ENCODE peak calls at places on chromosome 12, in ten cellular contexts. I, G, K, O, P, M, N, T, V and Y are unnamed samples.

GRCh38 chr12:104454997-104455396 is 1.8 kb upstream of the CHST11 start:
- DNase-seq in I (peak; percentile 30), G (peak; percentile 77), K (peak; percentile 33), O (peak; percentile 90), P (no peak), M (peak; percentile 57), N (no peak), T (no peak), V (no peak), Y (peak; percentile 49)

GRCh38 chr12:14071833-14072232 is 90.4 kb upstream of the GRIN2B start:
- DNase-seq in I (no peak), G (no peak), K (no peak), O (no peak), P (no peak), M (no peak), N (no peak), T (no peak), V (no peak), Y (no peak)

GRCh38 chr12:27394676-27395075 is 51.9 kb upstream of the SMCO2 start:
- DNase-seq in I (no peak), G (no peak), K (no peak), O (no peak), P (no peak), M (no peak), N (no peak), T (no peak), V (no peak), Y (no peak)

GRCh38 chr12:24902521-24903304 is 46.2 kb downstream of the BCAT1 start:
- DNase-seq in I (peak; percentile 46), G (peak; percentile 40), K (no peak), O (peak; percentile 40), P (no peak), M (no peak), N (peak; percentile 78), T (no peak), V (no peak), Y (no peak)

GRCh38 chr12:25699454-25699853 is 146.4 kb upstream of the LMNTD1 start:
- DNase-seq in I (peak; percentile 37), G (no peak), K (peak; percentile 45), O (peak; percentile 48), P (no peak), M (no peak), N (no peak), T (no peak), V (no peak), Y (no peak)

GRCh38 chr12:110920324-110920910 is at the start of gene MYL2:
- DNase-seq in I (no peak), G (no peak), K (no peak), O (no peak), P (no peak), M (no peak), N (no peak), T (no peak), V (no peak), Y (no peak)

GRCh38 chr12:45257185-45257585 is 41.3 kb downstream of the ANO6 start:
- DNase-seq in I (no peak), G (no peak), K (no peak), O (no peak), P (no peak), M (no peak), N (no peak), T (no peak), V (peak; percentile 31), Y (no peak)

GRCh38 chr12:5262450-5262849 is 169.5 kb upstream of the NTF3 start:
- DNase-seq in I (peak; percentile 40), G (peak; percentile 81), K (no peak), O (no peak), P (no peak), M (no peak), N (no peak), T (no peak), V (no peak), Y (no peak)

GRCh38 chr12:75087656-75088055 is 122.0 kb downstream of the KCNC2 start:
- DNase-seq in I (no peak), G (no peak), K (no peak), O (no peak), P (no peak), M (peak; percentile 13), N (peak; percentile 2), T (no peak), V (no peak), Y (no peak)

GRCh38 chr12:2064078-2064507 is 11.3 kb downstream of the CACNA1C start:
- DNase-seq in I (no peak), G (peak; percentile 84), K (no peak), O (peak; percentile 69), P (no peak), M (no peak), N (no peak), T (no peak), V (peak; percentile 93), Y (no peak)

GRCh38 chr12:121800694-121801600 is 2.9 kb upstream of the SETD1B start:
- DNase-seq in I (peak; percentile 86), G (peak; percentile 74), K (peak; percentile 53), O (peak; percentile 75), P (no peak), M (no peak), N (peak; percentile 89), T (no peak), V (peak; percentile 42), Y (no peak)

GRCh38 chr12:24904871-24905270 is 44.0 kb downstream of the BCAT1 start:
- DNase-seq in I (no peak), G (no peak), K (no peak), O (no peak), P (no peak), M (no peak), N (peak; percentile 50), T (no peak), V (no peak), Y (no peak)

GRCh38 chr12:68743416-68743815 is 2.6 kb upstream of the SLC35E3 start:
- DNase-seq in I (no peak), G (no peak), K (no peak), O (no peak), P (no peak), M (no peak), N (no peak), T (no peak), V (no peak), Y (no peak)

GRCh38 chr12:18747960-18748359 is 10.0 kb downstream of the CAPZA3 start:
- DNase-seq in I (peak; percentile 83), G (peak; percentile 98), K (peak; percentile 4), O (peak; percentile 65), P (no peak), M (no peak), N (no peak), T (no peak), V (no peak), Y (peak; percentile 49)

DNA sequence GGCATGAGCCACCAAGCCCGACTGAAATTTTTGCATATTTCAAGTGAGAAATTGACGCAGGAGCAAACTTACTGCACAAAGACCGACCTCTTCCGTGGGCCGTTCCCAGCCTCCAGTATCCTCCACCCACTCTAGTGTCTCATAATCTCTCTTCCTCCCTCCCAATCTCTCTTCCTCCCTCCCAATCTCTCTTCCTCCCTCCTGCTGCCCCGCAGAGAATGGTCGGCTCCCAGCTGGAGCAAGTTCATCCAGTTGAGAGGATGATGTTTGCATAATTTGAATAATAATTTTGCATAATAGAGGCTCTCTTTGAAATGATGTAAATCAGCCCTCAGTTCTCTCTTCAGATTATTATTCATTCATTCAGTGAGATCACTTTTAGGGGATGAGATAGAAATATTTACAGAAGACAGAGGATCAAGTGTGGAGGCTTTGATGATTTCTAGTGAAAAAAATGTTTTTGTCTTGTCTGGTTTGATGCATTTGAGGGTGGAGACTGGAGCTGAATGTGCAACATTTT is 125.0 kb downstream of the PTPN11 start:
- DNase-seq in I (no peak), G (no peak), K (no peak), O (no peak), P (no peak), M (no peak), N (no peak), T (no peak), V (no peak), Y (no peak)
- H3K9me3 ChIP-seq in I (no peaks in the 10 kb centered on the region), G (no peaks in the 10 kb centered on the region), K (no peaks in the 10 kb centered on the region), O (no peaks in the 10 kb centered on the region), P (no peaks in the 10 kb centered on the region), M (no peaks in the 10 kb centered on the region), N (no peaks in the 10 kb centered on the region), T (no peaks in the 10 kb centered on the region), V (no peaks in the 10 kb centered on the region), Y (no peaks in the 10 kb centered on the region)

DNA sequence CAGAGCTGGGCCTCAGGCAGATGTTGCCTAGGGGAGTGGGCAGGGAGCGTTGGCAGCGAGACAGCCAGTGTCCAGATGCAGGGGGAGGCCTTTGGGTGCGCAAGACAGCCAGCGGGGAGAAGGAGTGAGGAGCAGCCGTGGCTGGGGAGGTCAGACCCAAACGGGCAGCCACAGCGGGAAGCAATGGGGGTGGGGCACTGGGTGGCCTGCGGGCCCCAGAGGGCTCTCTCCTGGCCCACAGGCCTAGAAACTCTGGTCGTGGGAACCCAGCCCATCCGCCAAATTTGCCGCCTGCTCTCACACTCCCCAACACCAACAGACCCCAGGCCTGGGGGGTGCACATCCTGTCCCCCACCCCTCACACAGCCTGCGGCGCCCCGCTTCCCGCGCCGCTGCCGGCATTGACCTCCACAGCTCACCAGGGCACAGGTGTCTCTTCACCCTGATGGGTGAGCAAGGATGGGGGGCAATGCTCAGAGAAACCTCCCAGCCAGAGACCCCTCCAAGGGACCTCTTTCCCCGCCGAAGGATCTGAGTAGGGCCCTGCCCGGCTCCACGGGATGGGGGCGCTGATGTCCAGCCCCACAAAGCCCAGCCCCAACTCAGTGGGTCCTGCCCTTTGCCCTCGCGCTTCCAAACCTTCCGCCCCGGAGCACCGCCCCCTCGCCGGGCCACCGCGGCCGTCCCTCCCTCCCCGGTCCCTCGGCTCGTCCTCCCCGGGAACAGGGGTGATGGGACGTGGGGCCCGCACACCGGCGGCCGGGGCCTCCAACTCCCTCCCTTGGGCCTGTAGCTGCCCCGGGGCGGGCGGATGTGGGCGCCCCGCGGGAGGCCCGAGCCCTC is 781 bp downstream of the HDAC7 start:
- DNase-seq in I (no peak), G (no peak), K (peak; percentile 23), O (no peak), P (peak; percentile 50), M (no peak), N (peak; percentile 85), T (no peak), V (peak; percentile 68), Y (no peak)
- TF ChIP-seq EZH2 in I (no peak), G (no peak), K (no peak), O (no peak), P (no peak), M (no peak), N (no peak), T (no peak), V (no peak), Y (no peak)

DNA sequence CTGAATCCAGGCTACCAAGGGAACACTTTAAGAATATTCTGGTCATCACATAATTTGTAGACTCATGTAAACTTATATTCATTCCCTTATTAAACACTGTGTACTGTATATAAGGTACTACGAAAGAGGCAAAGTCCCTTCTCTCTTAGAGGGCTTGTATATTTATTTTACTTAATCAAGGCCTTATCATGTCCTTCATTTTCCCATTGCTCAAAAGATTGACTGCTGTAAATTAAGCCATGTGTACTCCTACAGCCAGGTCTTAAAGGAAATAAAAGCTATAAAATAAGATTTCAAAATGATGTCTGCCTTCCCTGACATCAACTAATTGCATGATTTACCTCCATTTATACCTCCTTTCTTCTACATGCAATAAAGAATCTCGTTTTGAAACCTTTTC is 5.0 kb downstream of the DENND5B start:
- DNase-seq in I (no peak), G (no peak), K (no peak), O (no peak), P (no peak), M (no peak), N (no peak), T (no peak), V (no peak), Y (no peak)
- H3K4me3 ChIP-seq in I (no peak overlapping the region), G (no peak overlapping the region), K (no peak overlapping the region), O (no peak overlapping the region), P (no peak overlapping the region), M (no peak overlapping the region), N (no peak overlapping the region), T (no peak overlapping the region), V (no peak overlapping the region), Y (no peak overlapping the region)

GRCh38 chr12:133057446-133057845 is 20.1 kb downstream of the ZNF84 start:
- DNase-seq in I (peak; percentile 25), G (peak; percentile 12), K (no peak), O (no peak), P (no peak), M (no peak), N (no peak), T (no peak), V (no peak), Y (no peak)
- H3K9me3 ChIP-seq in I (peaks cover 16% of the 10 kb centered on the region), G (peaks cover 77% of the 10 kb centered on the region), K (peaks cover 41% of the 10 kb centered on the region), O (peaks cover 76% of the 10 kb centered on the region), P (peaks cover 86% of the 10 kb centered on the region), M (peaks cover 75% of the 10 kb centered on the region), N (peaks cover 97% of the 10 kb centered on the region), T (peaks cover 83% of the 10 kb centered on the region), V (no peaks in the 10 kb centered on the region), Y (peaks cover 78% of the 10 kb centered on the region)